ENCODE peak calls at places on chromosomes 13 and 19, in seven cellular contexts. X is tibial artery; U is ovary; S is cardiac fibroblast; W is PC-3; K is CD8-positive, alpha-beta memory T cell; D is aorta. L is an unnamed sample.

GRCh38 chr13:109818136-109818535 is 31.8 kb upstream of the IRS2 start:
- DNase-seq in X (no peak), U (no peak), S (no peak), W (no peak), K (no peak), D (no peak), L (no peak)

GRCh38 chr13:95624020-95624419 is 20.5 kb downstream of the DZIP1 start:
- DNase-seq in X (no peak), U (no peak), S (peak), W (peak), K (no peak), D (no peak), L (no peak)

GRCh38 chr19:5932146-5932545 is 18.1 kb downstream of the CAPS start:
- DNase-seq in X (no peak), U (no peak), S (no peak), W (no peak), K (no peak), D (no peak), L (no peak)

GRCh38 chr19:590396-590745 is 690 bp downstream of the HCN2 start:
- DNase-seq in X (no peak), U (no peak), S (peak), W (peak), K (no peak), D (no peak), L (no peak)

GRCh38 chr19:1839658-1840540 is 8.4 kb downstream of the REXO1 start:
- DNase-seq in X (no peak), U (no peak), S (no peak), W (no peak), K (no peak), D (no peak), L (no peak)

GRCh38 chr19:16070366-16070990 is 5.8 kb upstream of the TPM4 start:
- DNase-seq in X (peak), U (peak), S (no peak), W (peak), K (peak), D (peak), L (peak)

GRCh38 chr13:32164622-32165268 is 133.2 kb downstream of the FRY start:
- DNase-seq in X (no peak), U (no peak), S (peak), W (peak), K (no peak), D (no peak), L (no peak)

GRCh38 chr19:34837262-34837661 is 64.2 kb upstream of the ZNF599 start:
- DNase-seq in X (no peak), U (peak), S (no peak), W (no peak), K (no peak), D (no peak), L (peak)

GRCh38 chr13:109859898-109860297 is 73.5 kb upstream of the IRS2 start:
- DNase-seq in X (no peak), U (no peak), S (no peak), W (peak), K (no peak), D (no peak), L (no peak)

GRCh38 chr13:80341771-80342271 is 895 bp upstream of the SPRY2 start:
- DNase-seq in X (peak), U (peak), S (peak), W (peak), K (no peak), D (peak), L (peak)

GRCh38 chr13:80341098-80341701 is at the start of gene SPRY2:
- DNase-seq in X (peak), U (peak), S (peak), W (peak), K (no peak), D (peak), L (peak)

GRCh38 chr13:80339841-80340642 is 884 bp downstream of the SPRY2 start:
- DNase-seq in X (peak), U (peak), S (peak), W (peak), K (no peak), D (peak), L (peak)

GRCh38 chr13:80339578-80339840 is 1.4 kb downstream of the SPRY2 start:
- DNase-seq in X (no peak), U (no peak), S (peak), W (no peak), K (no peak), D (no peak), L (no peak)

GRCh38 chr13:80340643-80341097 is 256 bp downstream of the SPRY2 start:
- DNase-seq in X (peak), U (no peak), S (peak), W (no peak), K (no peak), D (peak), L (no peak)
- H3K4me3 ChIP-seq in X (peak), U (peak), S (peak), W (peak), K (peak), D (peak), L (peak)

GRCh38 chr19:41089955-41090354 is 1.7 kb downstream of the CYP2A13 start:
- DNase-seq in X (no peak), U (no peak), S (no peak), W (no peak), K (no peak), D (no peak), L (no peak)
- H3K4me3 ChIP-seq in X (no peak), U (no peak), S (no peak), W (no peak), K (no peak), D (no peak), L (no peak)

GRCh38 chr13:36131931-36132297 is 732 bp upstream of the DCLK1 start:
- DNase-seq in X (peak), U (peak), S (peak), W (no peak), K (no peak), D (peak), L (peak)

GRCh38 chr13:36130542-36131214 is 504 bp downstream of the DCLK1 start:
- DNase-seq in X (peak), U (peak), S (peak), W (no peak), K (no peak), D (peak), L (peak)

GRCh38 chr13:36131215-36131930 is at the start of gene DCLK1:
- DNase-seq in X (peak), U (peak), S (peak), W (no peak), K (no peak), D (peak), L (peak)

GRCh38 chr13:36129539-36129938 is 1.6 kb downstream of the DCLK1 start:
- DNase-seq in X (no peak), U (no peak), S (no peak), W (no peak), K (no peak), D (no peak), L (no peak)

DNA sequence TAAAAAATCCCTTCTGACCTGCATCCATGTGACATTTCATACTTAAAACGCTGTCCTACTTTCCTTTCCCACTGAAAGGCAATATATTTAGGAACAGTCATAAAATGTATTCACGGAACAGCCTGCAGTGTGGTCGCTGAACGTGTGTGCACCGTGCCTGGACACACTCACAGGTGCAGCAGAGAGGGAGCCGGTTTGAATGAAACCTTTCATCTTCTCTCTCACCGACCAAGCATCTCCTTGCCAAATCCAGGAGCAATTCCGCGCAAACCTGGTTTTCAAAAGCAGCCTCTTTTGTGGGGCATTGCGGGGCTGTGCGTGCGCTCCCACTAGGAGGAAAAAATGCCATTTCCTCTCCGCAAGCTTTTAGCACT is 1.0 kb downstream of the DCLK1 start:
- DNase-seq in X (no peak), U (no peak), S (no peak), W (no peak), K (no peak), D (no peak), L (no peak)
- H3K4me3 ChIP-seq in X (peak), U (peak), S (peak), W (no peak), K (no peak), D (peak), L (peak)

GRCh38 chr19:7215176-7215575 is 79.0 kb downstream of the INSR start:
- DNase-seq in X (no peak), U (no peak), S (no peak), W (no peak), K (no peak), D (no peak), L (no peak)
- H3K4me3 ChIP-seq in X (no peak), U (no peak), S (no peak), W (no peak), K (no peak), D (no peak), L (no peak)

DNA sequence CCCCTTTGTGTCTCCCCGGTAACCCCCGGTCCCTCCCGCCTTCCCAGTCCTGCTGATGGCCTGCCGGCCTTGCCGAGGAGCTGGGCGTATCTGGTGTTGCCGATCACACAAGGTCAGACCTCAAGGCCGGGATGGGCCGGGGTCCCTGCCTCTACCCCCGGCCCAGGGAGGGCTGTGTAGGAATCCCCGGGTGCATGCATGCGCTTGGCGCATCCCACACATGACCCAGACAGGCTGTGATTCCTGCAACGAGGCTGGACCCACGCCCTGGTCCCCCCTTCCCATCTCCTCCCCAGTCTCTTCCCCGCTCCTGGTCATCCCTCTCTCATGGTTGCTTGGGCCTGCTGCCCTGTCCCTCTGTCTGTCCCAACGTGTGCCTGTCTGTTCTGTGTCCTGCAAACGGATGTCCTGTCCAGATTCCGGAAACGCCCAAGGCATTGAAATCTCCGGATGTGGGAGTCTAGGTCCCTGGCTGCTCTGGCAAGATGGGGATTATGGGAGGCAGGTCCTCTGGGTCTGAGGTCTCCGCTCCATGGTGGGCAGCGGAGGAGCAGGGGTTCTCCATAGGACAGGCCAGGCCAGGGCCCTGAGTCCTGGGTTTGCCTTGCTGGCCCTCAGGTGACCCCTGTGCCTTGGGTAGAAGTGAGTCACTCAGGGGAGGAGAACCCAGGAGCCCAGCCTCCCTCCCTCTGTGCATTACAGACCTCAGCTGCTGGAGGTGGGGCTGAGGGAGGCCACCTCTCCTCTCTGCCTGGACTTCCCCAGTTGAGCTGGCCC is 1.6 kb downstream of the PKN1 start:
- DNase-seq in X (peak), U (no peak), S (peak), W (peak), K (peak), D (peak), L (peak)
- H3K4me3 ChIP-seq in X (peak), U (peak), S (peak), W (peak), K (peak), D (no peak), L (peak)

GRCh38 chr13:73190477-73190876 is 131.7 kb downstream of the KLF5 start:
- DNase-seq in X (no peak), U (no peak), S (no peak), W (no peak), K (no peak), D (no peak), L (no peak)
- H3K4me3 ChIP-seq in X (no peak), U (no peak), S (no peak), W (no peak), K (no peak), D (no peak), L (no peak)

GRCh38 chr19:55042344-55042678 is 4.2 kb upstream of the GP6 start:
- DNase-seq in X (no peak), U (no peak), S (no peak), W (no peak), K (no peak), D (no peak), L (no peak)

GRCh38 chr19:55042688-55043087 is 4.6 kb upstream of the GP6 start:
- DNase-seq in X (no peak), U (no peak), S (no peak), W (no peak), K (no peak), D (no peak), L (no peak)

GRCh38 chr19:55044286-55044685 is 6.2 kb upstream of the GP6 start:
- DNase-seq in X (no peak), U (no peak), S (no peak), W (no peak), K (no peak), D (no peak), L (no peak)

GRCh38 chr19:55041627-55042343 is 3.7 kb upstream of the GP6 start:
- DNase-seq in X (no peak), U (no peak), S (no peak), W (no peak), K (no peak), D (no peak), L (no peak)

DNA sequence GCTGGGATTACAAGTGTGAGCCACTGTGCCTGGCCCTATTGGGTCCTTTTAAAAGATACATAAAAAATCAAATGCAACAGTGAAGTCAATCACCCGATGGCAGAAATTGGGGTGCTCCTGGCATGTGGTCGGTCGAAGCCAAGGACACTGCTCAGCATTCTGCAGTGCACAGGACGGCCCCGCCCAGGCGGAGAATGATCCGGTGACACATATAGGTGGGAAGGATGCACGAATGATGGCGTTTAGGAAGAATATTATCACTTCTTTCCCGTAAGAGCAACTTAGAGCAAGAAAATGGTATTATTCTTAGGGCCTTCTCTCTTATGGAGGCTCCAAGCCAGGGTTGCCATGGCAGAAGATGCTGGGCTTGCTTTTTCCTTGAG is 3.2 kb upstream of the GP6 start:
- DNase-seq in X (no peak), U (no peak), S (no peak), W (no peak), K (no peak), D (no peak), L (no peak)
- H3K4me3 ChIP-seq in X (no peak), U (no peak), S (no peak), W (no peak), K (peak), D (no peak), L (no peak)

DNA sequence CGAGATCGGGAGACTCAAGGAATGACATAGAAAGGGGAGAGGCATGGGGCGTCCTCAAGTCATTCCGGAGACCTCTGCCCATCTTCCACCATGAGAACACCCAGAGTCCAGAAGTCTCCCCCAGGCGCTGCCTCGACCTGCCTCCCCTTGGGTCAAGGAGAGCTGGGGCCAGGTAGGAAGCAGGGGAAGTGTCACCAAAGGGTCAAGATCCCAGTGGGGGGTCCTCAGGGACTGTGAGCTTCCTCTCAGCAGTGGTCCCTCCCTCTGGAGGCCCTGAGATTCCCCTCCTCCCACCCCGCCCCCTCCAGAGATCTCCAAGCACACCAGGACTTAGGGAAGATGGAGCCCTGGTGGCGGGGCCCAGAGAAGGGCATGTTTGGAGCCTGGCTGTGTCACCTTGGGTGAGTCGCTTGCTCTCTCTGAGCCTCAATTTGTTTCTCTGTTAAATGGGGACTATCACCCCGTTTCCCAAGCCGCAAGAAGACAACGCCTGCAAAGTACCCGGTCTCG is 919 bp downstream of the DACT3 start:
- DNase-seq in X (no peak), U (peak), S (no peak), W (no peak), K (no peak), D (peak), L (peak)
- H3K4me3 ChIP-seq in X (peak), U (peak), S (peak), W (peak), K (peak), D (peak), L (peak)

GRCh38 chr13:112655898-112656297 is 33.9 kb upstream of the ATP11A start:
- DNase-seq in X (no peak), U (no peak), S (no peak), W (no peak), K (no peak), D (no peak), L (no peak)
- H3K4me3 ChIP-seq in X (no peak), U (no peak), S (no peak), W (no peak), K (no peak), D (no peak), L (no peak)

DNA sequence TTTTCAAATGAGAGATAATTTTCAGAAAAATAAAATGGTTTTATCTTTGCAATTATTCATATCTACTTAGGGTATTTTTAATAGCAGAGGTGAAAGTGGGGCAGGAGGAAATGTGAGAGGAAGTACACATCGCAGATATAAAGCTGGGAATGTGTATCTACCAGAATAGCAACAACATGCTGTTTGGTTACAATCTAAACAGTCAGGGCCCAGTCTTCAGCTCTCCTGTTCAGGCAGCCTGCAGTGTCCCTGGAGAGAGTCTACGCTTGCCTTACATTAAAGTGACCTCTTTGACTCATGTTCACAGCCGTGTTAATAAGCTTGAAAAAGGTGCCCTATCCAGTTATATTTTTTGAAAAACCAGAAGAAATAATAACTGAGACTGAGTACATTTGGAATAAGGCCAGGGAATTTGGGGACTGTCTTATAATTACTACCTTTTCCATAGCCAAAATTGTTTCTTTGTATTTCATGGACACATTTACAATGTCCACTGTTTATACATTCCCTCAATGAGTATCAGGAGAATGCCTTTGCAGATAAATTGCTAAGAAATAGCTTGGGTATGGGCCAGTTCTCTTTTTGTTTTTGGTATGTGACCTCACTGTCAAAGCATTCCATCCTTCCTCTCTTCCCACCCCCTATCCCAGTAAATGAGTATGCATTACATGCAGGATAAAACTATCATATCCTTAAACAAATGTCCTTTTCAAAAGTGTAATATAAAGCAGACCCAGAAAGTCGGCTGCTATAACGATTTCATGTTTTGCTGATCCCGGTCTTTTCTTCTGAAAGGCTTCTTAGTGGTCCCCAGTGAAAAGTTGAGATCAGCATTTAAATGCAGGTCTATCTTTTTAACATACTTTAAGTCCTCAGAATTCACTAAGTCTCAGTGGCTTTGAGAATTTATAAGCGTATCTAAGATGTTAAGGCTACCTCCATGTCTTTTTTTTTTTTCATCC is 82.6 kb downstream of the PCDH9 start:
- DNase-seq in X (no peak), U (no peak), S (peak), W (peak), K (no peak), D (no peak), L (no peak)
- H3K4me3 ChIP-seq in X (no peak), U (no peak), S (no peak), W (no peak), K (no peak), D (no peak), L (peak)